ENCODE peak calls at places on chromosome 18, in four cellular contexts. One of them, this sample, is unnamed.

GRCh38 chr18:50161806-50162205 is 33.1 kb downstream of the MYO5B start:
- DNase-seq in PC-3: peak; percentile 74
- DNase-seq in body of pancreas: no peak
- DNase-seq in GM06990: no peak
- DNase-seq in this sample: peak; percentile 4

GRCh38 chr18:48896875-48897511 is 53.8 kb downstream of the SMAD7 start:
- DNase-seq in body of pancreas: no peak
- DNase-seq in PC-3: peak; percentile 24
- DNase-seq in GM06990: peak; percentile 48
- DNase-seq in this sample: peak; percentile 67

GRCh38 chr18:33914399-33914798 is 310.3 kb downstream of the NOL4 start:
- DNase-seq in body of pancreas: no peak
- DNase-seq in PC-3: peak; percentile 39
- DNase-seq in GM06990: no peak
- DNase-seq in this sample: peak; percentile 74

GRCh38 chr18:79988925-79989361 is 580 bp upstream of the TXNL4A start:
- DNase-seq in body of pancreas: peak; percentile 58
- DNase-seq in PC-3: peak; percentile 33
- DNase-seq in GM06990: no peak
- DNase-seq in this sample: peak; percentile 55

GRCh38 chr18:47754311-47755101 is 176.0 kb downstream of the SMAD2 start:
- DNase-seq in GM06990: peak; percentile 30
- DNase-seq in body of pancreas: peak; percentile 37
- DNase-seq in PC-3: peak; percentile 34
- DNase-seq in this sample: peak; percentile 7

GRCh38 chr18:39742015-39742466 is 2176.4 kb upstream of the CELF4 start:
- DNase-seq in body of pancreas: no peak
- DNase-seq in GM06990: no peak
- DNase-seq in PC-3: no peak
- DNase-seq in this sample: no peak

GRCh38 chr18:49650426-49650891 is 88.6 kb downstream of the LIPG start:
- DNase-seq in GM06990: no peak
- DNase-seq in body of pancreas: no peak
- DNase-seq in PC-3: peak; percentile 5
- DNase-seq in this sample: peak; percentile 44

GRCh38 chr18:48002933-48003365 is 72.5 kb upstream of the SMAD2 start:
- DNase-seq in PC-3: peak; percentile 77
- DNase-seq in body of pancreas: peak; percentile 70
- DNase-seq in GM06990: no peak
- DNase-seq in this sample: no peak

GRCh38 chr18:5600376-5601071 is 56.7 kb upstream of the EPB41L3 start:
- DNase-seq in PC-3: peak; percentile 39
- DNase-seq in body of pancreas: no peak
- DNase-seq in GM06990: no peak
- DNase-seq in this sample: peak; percentile 45

GRCh38 chr18:23188391-23188790 is 53.1 kb downstream of the CABLES1 start:
- DNase-seq in GM06990: no peak
- DNase-seq in PC-3: no peak
- DNase-seq in body of pancreas: no peak
- DNase-seq in this sample: no peak

GRCh38 chr18:61496374-61496773 is 163.1 kb downstream of the CDH20 start:
- DNase-seq in PC-3: no peak
- DNase-seq in body of pancreas: no peak
- DNase-seq in GM06990: no peak
- DNase-seq in this sample: no peak

GRCh38 chr18:37486848-37487247 is 78.8 kb downstream of the CELF4 start:
- DNase-seq in PC-3: no peak
- DNase-seq in body of pancreas: no peak
- DNase-seq in GM06990: no peak
- DNase-seq in this sample: no peak

GRCh38 chr18:11167778-11168177 is 18.4 kb upstream of the PIEZO2 start:
- DNase-seq in PC-3: no peak
- DNase-seq in GM06990: no peak
- DNase-seq in body of pancreas: no peak
- DNase-seq in this sample: peak; percentile 28

GRCh38 chr18:79405019-79405780 is 9.5 kb downstream of the NFATC1 start:
- DNase-seq in GM06990: no peak
- DNase-seq in PC-3: no peak
- DNase-seq in body of pancreas: no peak
- DNase-seq in this sample: no peak

GRCh38 chr18:49849331-49850217 is 36.2 kb upstream of the ACAA2 start:
- DNase-seq in body of pancreas: no peak
- DNase-seq in PC-3: peak; percentile 87
- DNase-seq in GM06990: no peak
- DNase-seq in this sample: peak; percentile 92

GRCh38 chr18:28439870-28440269 is 262.9 kb upstream of the CDH2 start:
- DNase-seq in PC-3: peak; percentile 44
- DNase-seq in body of pancreas: no peak
- DNase-seq in GM06990: no peak
- DNase-seq in this sample: peak; percentile 7

GRCh38 chr18:3526421-3527354 is 76.7 kb downstream of the TGIF1 start:
- DNase-seq in body of pancreas: no peak
- DNase-seq in PC-3: no peak
- DNase-seq in GM06990: no peak
- DNase-seq in this sample: no peak

GRCh38 chr18:35835838-35836237 is 136.6 kb upstream of the RMP24 start:
- DNase-seq in PC-3: no peak
- DNase-seq in GM06990: peak; percentile 42
- DNase-seq in body of pancreas: no peak
- DNase-seq in this sample: no peak

GRCh38 chr18:59056706-59057492 is 82.8 kb upstream of the SEC11C start:
- DNase-seq in GM06990: peak; percentile 28
- DNase-seq in PC-3: peak; percentile 77
- DNase-seq in body of pancreas: peak; percentile 56
- DNase-seq in this sample: peak; percentile 64

GRCh38 chr18:48038636-48039035 is 108.2 kb upstream of the SMAD2 start:
- DNase-seq in PC-3: no peak
- DNase-seq in GM06990: no peak
- DNase-seq in body of pancreas: no peak
- DNase-seq in this sample: no peak

GRCh38 chr18:55588876-55589595 is 1.0 kb upstream of the TCF4 start:
- DNase-seq in PC-3: peak; percentile 22
- DNase-seq in body of pancreas: no peak
- DNase-seq in GM06990: no peak
- DNase-seq in this sample: peak; percentile 31

GRCh38 chr18:46407471-46408166 is 249.4 kb downstream of the LOXHD1 start:
- DNase-seq in body of pancreas: no peak
- DNase-seq in GM06990: no peak
- DNase-seq in PC-3: no peak
- DNase-seq in this sample: peak; percentile 25

GRCh38 chr18:35458677-35459441 is 38.9 kb downstream of the INO80C start:
- DNase-seq in GM06990: no peak
- DNase-seq in body of pancreas: peak; percentile 25
- DNase-seq in PC-3: peak; percentile 71
- DNase-seq in this sample: peak; percentile 62

GRCh38 chr18:58851874-58852273 is 12.8 kb upstream of the ZNF532 start:
- DNase-seq in GM06990: no peak
- DNase-seq in PC-3: no peak
- DNase-seq in body of pancreas: no peak
- DNase-seq in this sample: no peak

GRCh38 chr18:21669736-21670135 is 34.8 kb downstream of the ABHD3 start:
- DNase-seq in body of pancreas: no peak
- DNase-seq in PC-3: peak; percentile 87
- DNase-seq in GM06990: no peak
- DNase-seq in this sample: no peak

GRCh38 chr18:49728542-49728941 is 84.8 kb downstream of the ACAA2 start:
- DNase-seq in GM06990: no peak
- DNase-seq in body of pancreas: peak; percentile 63
- DNase-seq in PC-3: peak; percentile 41
- DNase-seq in this sample: peak; percentile 69

GRCh38 chr18:61569176-61569892 is 236.1 kb downstream of the CDH20 start:
- DNase-seq in body of pancreas: no peak
- DNase-seq in GM06990: no peak
- DNase-seq in PC-3: peak; percentile 58
- DNase-seq in this sample: peak; percentile 47

GRCh38 chr18:48940854-48941531 is 9.8 kb downstream of the SMAD7 start:
- DNase-seq in GM06990: peak; percentile 66
- DNase-seq in body of pancreas: no peak
- DNase-seq in PC-3: no peak
- DNase-seq in this sample: no peak

GRCh38 chr18:79117380-79117779 is 48.2 kb downstream of the ATP9B start:
- DNase-seq in PC-3: no peak
- DNase-seq in body of pancreas: no peak
- DNase-seq in GM06990: no peak
- DNase-seq in this sample: peak; percentile 68

GRCh38 chr18:6543330-6543908 is 128.7 kb upstream of the L3MBTL4 start:
- DNase-seq in body of pancreas: no peak
- DNase-seq in PC-3: peak; percentile 72
- DNase-seq in GM06990: no peak
- DNase-seq in this sample: peak; percentile 56

GRCh38 chr18:69898241-69898861 is 49.3 kb downstream of the CD226 start:
- DNase-seq in body of pancreas: no peak
- DNase-seq in PC-3: no peak
- DNase-seq in GM06990: no peak
- DNase-seq in this sample: no peak

GRCh38 chr18:31941010-31941809 is 1.7 kb downstream of the TRAPPC8 start:
- DNase-seq in PC-3: no peak
- DNase-seq in GM06990: no peak
- DNase-seq in body of pancreas: no peak
- DNase-seq in this sample: no peak

GRCh38 chr18:31943895-31944816 is 1.2 kb upstream of the TRAPPC8 start:
- DNase-seq in PC-3: no peak
- DNase-seq in body of pancreas: no peak
- DNase-seq in GM06990: peak; percentile 5
- DNase-seq in this sample: no peak

GRCh38 chr18:31942301-31942998 is 478 bp downstream of the TRAPPC8 start:
- DNase-seq in body of pancreas: peak; percentile 34
- DNase-seq in PC-3: no peak
- DNase-seq in GM06990: no peak
- DNase-seq in this sample: peak; percentile 63

GRCh38 chr18:31946305-31947046 is 3.5 kb upstream of the TRAPPC8 start:
- DNase-seq in body of pancreas: no peak
- DNase-seq in GM06990: no peak
- DNase-seq in PC-3: no peak
- DNase-seq in this sample: no peak

DNA sequence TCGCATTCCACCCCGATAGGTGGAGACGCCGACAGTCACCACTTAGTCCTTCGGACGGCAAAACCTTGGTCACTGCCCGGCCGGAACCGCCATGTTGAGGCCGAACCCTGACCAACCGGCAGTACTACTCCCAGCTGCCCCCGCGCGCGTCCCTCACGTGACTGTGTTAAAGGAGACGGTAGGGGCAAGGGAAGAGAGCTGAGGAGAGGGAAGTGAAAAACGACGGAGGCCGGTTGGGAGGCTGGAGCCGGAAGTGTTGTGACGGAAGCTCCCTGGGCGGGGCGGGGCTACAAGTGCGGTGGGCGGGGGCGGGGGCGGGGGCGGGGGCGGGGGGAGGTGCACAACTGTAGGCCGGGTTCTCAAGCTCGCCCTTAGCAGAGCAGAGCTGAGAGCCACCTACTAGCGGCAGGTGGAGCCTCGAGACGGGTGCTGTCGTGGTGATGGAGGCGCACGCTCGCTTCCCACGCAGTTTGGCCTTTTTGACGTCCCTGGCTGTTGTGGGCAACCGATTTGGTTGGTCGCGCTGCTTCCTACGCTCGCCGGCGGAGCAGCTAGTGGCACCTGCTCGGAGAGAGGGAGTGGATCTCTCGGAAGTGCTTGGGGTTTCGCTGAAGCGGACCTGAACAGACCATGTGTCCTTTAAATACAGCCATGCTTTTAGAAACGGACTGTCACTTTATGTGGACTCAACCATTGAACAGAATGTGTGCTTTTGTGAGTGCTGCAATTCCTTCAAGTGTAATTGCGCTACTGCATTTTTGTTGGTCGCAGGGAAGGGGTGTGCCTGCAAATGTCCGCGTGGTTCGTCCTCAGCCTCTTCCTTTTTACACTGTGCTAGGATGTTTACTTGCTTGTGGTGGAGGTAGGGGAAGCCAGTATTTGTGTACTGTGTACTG is at the start of gene TRAPPC8:
- DNase-seq in PC-3: peak; percentile 80
- DNase-seq in body of pancreas: peak; percentile 98
- DNase-seq in GM06990: peak; percentile 92
- DNase-seq in this sample: peak; percentile 97
- H3K4me3 ChIP-seq in PC-3: peak within 1 kb of the TSS; percentile 87
- H3K4me3 ChIP-seq in body of pancreas: peak within 1 kb of the TSS; percentile 75
- H3K4me3 ChIP-seq in GM06990: peak within 1 kb of the TSS; percentile 70
- H3K4me3 ChIP-seq in this sample: peak within 1 kb of the TSS; percentile 92

GRCh38 chr18:67265464-67266245 is 250.9 kb downstream of the DSEL start:
- DNase-seq in body of pancreas: no peak
- DNase-seq in PC-3: peak; percentile 86
- DNase-seq in GM06990: no peak
- DNase-seq in this sample: peak; percentile 74
- H3K4me3 ChIP-seq in body of pancreas: no peak overlapping the region
- H3K4me3 ChIP-seq in PC-3: peak overlapping the region; percentile 48
- H3K4me3 ChIP-seq in GM06990: no peak overlapping the region
- H3K4me3 ChIP-seq in this sample: no peak overlapping the region

GRCh38 chr18:62989195-62989594 is 273.9 kb downstream of the PHLPP1 start:
- DNase-seq in PC-3: no peak
- DNase-seq in body of pancreas: no peak
- DNase-seq in GM06990: no peak
- DNase-seq in this sample: no peak

GRCh38 chr18:62991389-62991788 is 276.0 kb downstream of the PHLPP1 start:
- DNase-seq in GM06990: no peak
- DNase-seq in body of pancreas: no peak
- DNase-seq in PC-3: no peak
- DNase-seq in this sample: no peak

GRCh38 chr18:62990653-62991052 is 275.3 kb downstream of the PHLPP1 start:
- DNase-seq in PC-3: no peak
- DNase-seq in GM06990: no peak
- DNase-seq in body of pancreas: no peak
- DNase-seq in this sample: no peak

GRCh38 chr18:62992877-62993365 is 277.6 kb downstream of the PHLPP1 start:
- DNase-seq in PC-3: no peak
- DNase-seq in GM06990: no peak
- DNase-seq in body of pancreas: no peak
- DNase-seq in this sample: no peak

GRCh38 chr18:62991959-62992358 is 276.6 kb downstream of the PHLPP1 start:
- DNase-seq in GM06990: no peak
- DNase-seq in body of pancreas: no peak
- DNase-seq in PC-3: no peak
- DNase-seq in this sample: no peak
- H3K4me3 ChIP-seq in GM06990: no peak overlapping the region
- H3K4me3 ChIP-seq in body of pancreas: no peak overlapping the region
- H3K4me3 ChIP-seq in PC-3: no peak overlapping the region
- H3K4me3 ChIP-seq in this sample: no peak overlapping the region

GRCh38 chr18:51192026-51192425 is 5.5 kb downstream of the MEX3C start:
- DNase-seq in body of pancreas: no peak
- DNase-seq in PC-3: no peak
- DNase-seq in GM06990: no peak
- DNase-seq in this sample: no peak
- H3K4me3 ChIP-seq in body of pancreas: no peak overlapping the region
- H3K4me3 ChIP-seq in PC-3: no peak overlapping the region
- H3K4me3 ChIP-seq in GM06990: no peak overlapping the region
- H3K4me3 ChIP-seq in this sample: no peak overlapping the region

GRCh38 chr18:13563390-13563805 is 163.0 kb downstream of the FAM210A start:
- DNase-seq in GM06990: peak; percentile 37
- DNase-seq in body of pancreas: no peak
- DNase-seq in PC-3: no peak
- DNase-seq in this sample: no peak
- H3K4me3 ChIP-seq in GM06990: no peak overlapping the region
- H3K4me3 ChIP-seq in body of pancreas: no peak overlapping the region
- H3K4me3 ChIP-seq in PC-3: no peak overlapping the region
- H3K4me3 ChIP-seq in this sample: no peak overlapping the region

This sample was measured in fibroblast of mammary gland.